ENCODE peak calls at places on chromosome 7, in nine cellular contexts. Q, S, F, T, E, G, Y, Z and W are unnamed samples.

GRCh38 chr7:152617056-152617455 is 58.9 kb downstream of the XRCC2 start:
- DNase-seq in Y (no peak), T (no peak), G (no peak), F (no peak), Q (no peak), S (no peak), Z (no peak), E (no peak), W (no peak)

GRCh38 chr7:87151701-87152111 is 547 bp upstream of the DMTF1 start:
- DNase-seq in S (no peak), T (no peak), Y (no peak), E (no peak), F (no peak), Q (no peak), G (no peak), Z (no peak), W (no peak)

GRCh38 chr7:55641811-55642210 is 69.5 kb upstream of the VOPP1 start:
- DNase-seq in F (no peak), G (no peak), T (peak), Z (no peak), Q (no peak), S (no peak), Y (no peak), E (no peak), W (no peak)

GRCh38 chr7:29953735-29954347 is 35.8 kb downstream of the SCRN1 start:
- DNase-seq in Y (no peak), Z (no peak), T (no peak), S (no peak), F (no peak), G (no peak), Q (no peak), E (no peak), W (no peak)

GRCh38 chr7:94439893-94440381 is 45.2 kb downstream of the COL1A2 start:
- DNase-seq in Q (no peak), T (no peak), G (no peak), F (no peak), Y (no peak), E (no peak), Z (no peak), S (no peak), W (no peak)

GRCh38 chr7:74138334-74138867 is 35.8 kb upstream of the EIF4H start:
- DNase-seq in Q (no peak), Y (no peak), Z (no peak), G (no peak), F (no peak), T (no peak), S (peak), E (no peak), W (no peak)

GRCh38 chr7:101882595-101883564 is 65.5 kb downstream of the CUX1 start:
- DNase-seq in G (no peak), E (peak), Y (peak), T (no peak), S (no peak), F (peak), Z (no peak), Q (peak), W (no peak)

GRCh38 chr7:75756340-75757297 is 15.4 kb downstream of the CCL26 start:
- DNase-seq in Q (peak), E (peak), F (no peak), S (no peak), T (peak), G (no peak), Y (no peak), Z (peak), W (no peak)

GRCh38 chr7:37480642-37481041 is 32.0 kb upstream of the ELMO1 start:
- DNase-seq in S (no peak), E (no peak), G (no peak), T (no peak), Q (peak), Y (no peak), F (no peak), Z (no peak), W (no peak)

GRCh38 chr7:73447121-73447520 is 13.5 kb downstream of the FZD9 start:
- DNase-seq in F (no peak), T (no peak), Y (no peak), G (no peak), Z (no peak), S (no peak), Q (no peak), E (no peak), W (no peak)